ENCODE peak calls at places on chromosomes 12 and 14, in nine cellular contexts. One of them, this sample, is unnamed. For H3K4me1, the result is how much of the 10 kb centered on the place peaks cover.

GRCh38 chr14:68211886-68212285 is 392.3 kb downstream of the RAD51B start:
- DNase-seq in SJCRH30: no peak
- DNase-seq in psoas muscle: no peak
- DNase-seq in HCT116: no peak
- DNase-seq in stomach: no peak
- DNase-seq in mucosa of descending colon: no peak
- DNase-seq in CD8-positive, alpha-beta memory T cell: no peak
- DNase-seq in cardiac muscle cell: no peak
- DNase-seq in DND-41: no peak
- DNase-seq in this sample: no peak

GRCh38 chr12:50505945-50506344 is 1.2 kb downstream of the DIP2B start:
- DNase-seq in SJCRH30: no peak
- DNase-seq in psoas muscle: no peak
- DNase-seq in cardiac muscle cell: no peak
- DNase-seq in stomach: no peak
- DNase-seq in CD8-positive, alpha-beta memory T cell: no peak
- DNase-seq in DND-41: no peak
- DNase-seq in HCT116: no peak
- DNase-seq in mucosa of descending colon: no peak
- DNase-seq in this sample: no peak

GRCh38 chr14:65966188-65966587 is 520.0 kb upstream of the CCDC196 start:
- DNase-seq in DND-41: no peak
- DNase-seq in psoas muscle: no peak
- DNase-seq in mucosa of descending colon: no peak
- DNase-seq in SJCRH30: no peak
- DNase-seq in stomach: no peak
- DNase-seq in cardiac muscle cell: no peak
- DNase-seq in HCT116: no peak
- DNase-seq in CD8-positive, alpha-beta memory T cell: no peak
- DNase-seq in this sample: no peak

GRCh38 chr12:127480775-127481314 is 786.1 kb upstream of the TMEM132C start:
- DNase-seq in psoas muscle: no peak
- DNase-seq in HCT116: no peak
- DNase-seq in DND-41: no peak
- DNase-seq in SJCRH30: no peak
- DNase-seq in CD8-positive, alpha-beta memory T cell: no peak
- DNase-seq in cardiac muscle cell: no peak
- DNase-seq in mucosa of descending colon: no peak
- DNase-seq in stomach: no peak
- DNase-seq in this sample: no peak

GRCh38 chr12:13229504-13229903 is 33.0 kb downstream of the EMP1 start:
- DNase-seq in psoas muscle: no peak
- DNase-seq in DND-41: no peak
- DNase-seq in cardiac muscle cell: no peak
- DNase-seq in SJCRH30: no peak
- DNase-seq in stomach: no peak
- DNase-seq in HCT116: no peak
- DNase-seq in CD8-positive, alpha-beta memory T cell: no peak
- DNase-seq in mucosa of descending colon: no peak
- DNase-seq in this sample: no peak

GRCh38 chr12:121124402-121125109 is 8.1 kb upstream of the P2RX7 start:
- DNase-seq in DND-41: no peak
- DNase-seq in cardiac muscle cell: no peak
- DNase-seq in mucosa of descending colon: no peak
- DNase-seq in HCT116: peak
- DNase-seq in psoas muscle: no peak
- DNase-seq in stomach: no peak
- DNase-seq in CD8-positive, alpha-beta memory T cell: no peak
- DNase-seq in SJCRH30: peak
- DNase-seq in this sample: no peak

GRCh38 chr12:94973202-94973601 is 30.3 kb downstream of the NDUFA12 start:
- DNase-seq in DND-41: no peak
- DNase-seq in mucosa of descending colon: no peak
- DNase-seq in stomach: no peak
- DNase-seq in CD8-positive, alpha-beta memory T cell: no peak
- DNase-seq in HCT116: no peak
- DNase-seq in SJCRH30: peak
- DNase-seq in cardiac muscle cell: peak
- DNase-seq in psoas muscle: no peak
- DNase-seq in this sample: no peak

GRCh38 chr12:806116-806805 is 53.9 kb downstream of the WNK1 start:
- DNase-seq in DND-41: no peak
- DNase-seq in psoas muscle: no peak
- DNase-seq in stomach: no peak
- DNase-seq in HCT116: no peak
- DNase-seq in cardiac muscle cell: no peak
- DNase-seq in CD8-positive, alpha-beta memory T cell: no peak
- DNase-seq in SJCRH30: no peak
- DNase-seq in mucosa of descending colon: no peak
- DNase-seq in this sample: no peak

GRCh38 chr14:66638688-66639087 is 130.7 kb downstream of the GPHN start:
- DNase-seq in stomach: no peak
- DNase-seq in SJCRH30: no peak
- DNase-seq in mucosa of descending colon: no peak
- DNase-seq in CD8-positive, alpha-beta memory T cell: no peak
- DNase-seq in DND-41: no peak
- DNase-seq in HCT116: no peak
- DNase-seq in psoas muscle: no peak
- DNase-seq in cardiac muscle cell: no peak
- DNase-seq in this sample: no peak

GRCh38 chr12:6961695-6962284 is 8.7 kb downstream of the PHB2 start:
- DNase-seq in HCT116: peak
- DNase-seq in SJCRH30: peak
- DNase-seq in psoas muscle: peak
- DNase-seq in DND-41: no peak
- DNase-seq in mucosa of descending colon: peak
- DNase-seq in cardiac muscle cell: peak
- DNase-seq in CD8-positive, alpha-beta memory T cell: no peak
- DNase-seq in stomach: peak
- DNase-seq in this sample: no peak

GRCh38 chr12:94186461-94187237 is 38.3 kb downstream of the PLXNC1 start:
- DNase-seq in cardiac muscle cell: peak
- DNase-seq in SJCRH30: no peak
- DNase-seq in stomach: no peak
- DNase-seq in HCT116: no peak
- DNase-seq in psoas muscle: peak
- DNase-seq in CD8-positive, alpha-beta memory T cell: no peak
- DNase-seq in DND-41: no peak
- DNase-seq in mucosa of descending colon: no peak
- DNase-seq in this sample: no peak

GRCh38 chr12:112115259-112116045 is 6.9 kb upstream of the NAA25 start:
- DNase-seq in CD8-positive, alpha-beta memory T cell: no peak
- DNase-seq in psoas muscle: no peak
- DNase-seq in HCT116: no peak
- DNase-seq in SJCRH30: no peak
- DNase-seq in stomach: peak
- DNase-seq in mucosa of descending colon: no peak
- DNase-seq in cardiac muscle cell: no peak
- DNase-seq in DND-41: no peak
- DNase-seq in this sample: no peak

GRCh38 chr14:65229431-65230286 is 127.3 kb upstream of the MAX start:
- DNase-seq in CD8-positive, alpha-beta memory T cell: peak
- DNase-seq in psoas muscle: no peak
- DNase-seq in stomach: peak
- DNase-seq in mucosa of descending colon: peak
- DNase-seq in DND-41: no peak
- DNase-seq in HCT116: no peak
- DNase-seq in cardiac muscle cell: peak
- DNase-seq in SJCRH30: peak
- DNase-seq in this sample: peak

GRCh38 chr12:991350-992278 is 591 bp downstream of the ERC1 start:
- DNase-seq in mucosa of descending colon: no peak
- DNase-seq in HCT116: no peak
- DNase-seq in CD8-positive, alpha-beta memory T cell: no peak
- DNase-seq in SJCRH30: peak
- DNase-seq in psoas muscle: no peak
- DNase-seq in DND-41: no peak
- DNase-seq in cardiac muscle cell: no peak
- DNase-seq in stomach: no peak
- DNase-seq in this sample: no peak

DNA sequence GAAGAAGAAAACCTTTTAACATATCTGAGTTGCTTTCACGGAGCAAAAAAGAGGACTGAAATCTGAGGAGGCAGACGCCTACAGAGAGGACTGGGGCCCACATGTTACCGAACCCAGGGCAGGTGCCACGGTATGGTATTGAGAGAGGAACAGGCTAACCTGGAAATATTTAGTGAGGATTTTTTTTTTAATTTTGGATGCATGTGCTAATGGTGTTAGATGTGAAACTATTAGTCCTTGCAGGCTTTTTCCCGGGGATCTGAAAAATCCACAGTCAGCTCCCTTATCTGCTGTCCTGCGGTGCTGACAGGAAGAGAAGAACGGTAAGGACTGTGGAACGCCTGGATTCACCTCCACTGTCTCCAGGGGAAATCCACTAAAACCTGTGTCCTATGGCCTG is 819.7 kb downstream of the TMEM121 start:
- DNase-seq in CD8-positive, alpha-beta memory T cell: no peak
- DNase-seq in cardiac muscle cell: no peak
- DNase-seq in HCT116: no peak
- DNase-seq in DND-41: no peak
- DNase-seq in mucosa of descending colon: no peak
- DNase-seq in stomach: no peak
- DNase-seq in psoas muscle: no peak
- DNase-seq in SJCRH30: no peak
- DNase-seq in this sample: no peak
- H3K4me1 ChIP-seq in CD8-positive, alpha-beta memory T cell: under half
- H3K4me1 ChIP-seq in cardiac muscle cell: under half
- H3K4me1 ChIP-seq in HCT116: under half
- H3K4me1 ChIP-seq in DND-41: under half
- H3K4me1 ChIP-seq in mucosa of descending colon: under half
- H3K4me1 ChIP-seq in stomach: under half
- H3K4me1 ChIP-seq in psoas muscle: under half
- H3K4me1 ChIP-seq in SJCRH30: under half
- H3K4me1 ChIP-seq in this sample: under half

DNA sequence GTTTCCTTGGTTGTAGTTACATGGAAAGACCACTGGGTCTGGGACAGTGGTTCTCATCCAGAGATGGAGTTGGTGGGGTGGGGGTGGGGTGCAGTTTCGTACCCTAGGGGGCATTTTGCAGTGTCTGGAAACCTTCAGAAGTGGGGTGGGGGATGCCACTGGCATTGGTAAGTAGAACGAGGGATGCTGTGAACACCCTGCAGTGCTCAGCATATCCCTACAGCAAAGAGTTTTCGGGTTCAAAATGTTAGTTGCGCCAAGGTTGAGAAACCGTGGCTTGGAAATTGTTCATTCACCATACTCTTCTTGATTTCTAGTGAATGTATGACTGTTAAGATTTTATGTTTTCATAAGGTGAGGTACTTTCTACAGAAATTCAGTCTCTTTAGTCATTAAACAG is 28.7 kb downstream of the TRAF3 start:
- DNase-seq in psoas muscle: no peak
- DNase-seq in HCT116: no peak
- DNase-seq in DND-41: no peak
- DNase-seq in mucosa of descending colon: no peak
- DNase-seq in CD8-positive, alpha-beta memory T cell: no peak
- DNase-seq in SJCRH30: no peak
- DNase-seq in stomach: no peak
- DNase-seq in cardiac muscle cell: no peak
- DNase-seq in this sample: no peak
- H3K4me3 ChIP-seq in psoas muscle: no peak
- H3K4me3 ChIP-seq in HCT116: no peak
- H3K4me3 ChIP-seq in DND-41: no peak
- H3K4me3 ChIP-seq in mucosa of descending colon: no peak
- H3K4me3 ChIP-seq in CD8-positive, alpha-beta memory T cell: no peak
- H3K4me3 ChIP-seq in SJCRH30: no peak
- H3K4me3 ChIP-seq in stomach: no peak
- H3K4me3 ChIP-seq in cardiac muscle cell: no peak
- H3K4me3 ChIP-seq in this sample: no peak

DNA sequence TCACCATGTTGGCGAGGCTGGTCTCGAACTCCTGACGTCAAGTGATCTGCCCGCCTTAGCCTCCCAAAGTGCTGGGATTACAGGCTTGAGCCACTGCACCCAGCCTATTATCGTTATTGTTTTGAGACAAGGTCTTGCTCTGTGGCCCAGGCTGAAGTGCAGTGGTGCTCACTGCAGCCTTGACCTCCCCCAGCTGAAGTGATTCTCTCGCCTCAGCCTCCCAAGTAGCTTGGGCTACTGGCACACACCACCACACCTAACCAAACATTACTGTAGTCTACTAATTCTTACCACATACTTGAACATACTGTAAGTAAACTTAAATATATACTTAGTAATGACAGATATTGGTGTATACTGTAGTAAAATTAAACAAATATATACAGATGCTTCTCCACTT is 4.5 kb upstream of the CDCA4 start:
- DNase-seq in CD8-positive, alpha-beta memory T cell: no peak
- DNase-seq in psoas muscle: no peak
- DNase-seq in HCT116: no peak
- DNase-seq in cardiac muscle cell: no peak
- DNase-seq in DND-41: no peak
- DNase-seq in mucosa of descending colon: no peak
- DNase-seq in stomach: no peak
- DNase-seq in SJCRH30: no peak
- DNase-seq in this sample: no peak
- H3K4me1 ChIP-seq in CD8-positive, alpha-beta memory T cell: under half
- H3K4me1 ChIP-seq in psoas muscle: under half
- H3K4me1 ChIP-seq in HCT116: half or more
- H3K4me1 ChIP-seq in cardiac muscle cell: under half
- H3K4me1 ChIP-seq in DND-41: under half
- H3K4me1 ChIP-seq in mucosa of descending colon: under half
- H3K4me1 ChIP-seq in stomach: under half
- H3K4me1 ChIP-seq in SJCRH30: under half
- H3K4me1 ChIP-seq in this sample: under half

DNA sequence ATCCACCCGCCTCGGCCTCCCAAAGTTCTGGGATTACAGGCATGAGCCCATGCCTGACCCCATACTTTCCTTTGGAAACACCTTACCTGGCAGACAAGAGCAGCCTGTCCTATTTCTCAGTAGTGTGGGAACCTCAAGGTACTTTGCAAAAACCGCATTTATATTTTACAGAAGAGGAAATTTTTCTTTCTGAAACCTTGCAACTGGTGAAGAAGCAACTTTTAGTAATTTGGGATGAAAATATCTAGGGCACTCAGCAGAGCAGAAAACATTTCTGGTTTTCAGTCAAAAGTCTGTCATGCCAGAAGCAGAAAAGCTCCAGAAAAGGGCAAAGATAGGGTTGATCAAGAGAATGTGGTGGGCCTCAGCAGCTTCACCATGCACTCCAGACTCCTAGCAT is 21.2 kb downstream of the HVCN1 start:
- DNase-seq in HCT116: no peak
- DNase-seq in CD8-positive, alpha-beta memory T cell: no peak
- DNase-seq in cardiac muscle cell: no peak
- DNase-seq in stomach: no peak
- DNase-seq in psoas muscle: no peak
- DNase-seq in mucosa of descending colon: no peak
- DNase-seq in SJCRH30: no peak
- DNase-seq in DND-41: no peak
- DNase-seq in this sample: no peak
- H3K4me3 ChIP-seq in HCT116: no peak
- H3K4me3 ChIP-seq in CD8-positive, alpha-beta memory T cell: no peak
- H3K4me3 ChIP-seq in cardiac muscle cell: no peak
- H3K4me3 ChIP-seq in stomach: no peak
- H3K4me3 ChIP-seq in psoas muscle: no peak
- H3K4me3 ChIP-seq in mucosa of descending colon: no peak
- H3K4me3 ChIP-seq in SJCRH30: no peak
- H3K4me3 ChIP-seq in DND-41: no peak
- H3K4me3 ChIP-seq in this sample: no peak

DNA sequence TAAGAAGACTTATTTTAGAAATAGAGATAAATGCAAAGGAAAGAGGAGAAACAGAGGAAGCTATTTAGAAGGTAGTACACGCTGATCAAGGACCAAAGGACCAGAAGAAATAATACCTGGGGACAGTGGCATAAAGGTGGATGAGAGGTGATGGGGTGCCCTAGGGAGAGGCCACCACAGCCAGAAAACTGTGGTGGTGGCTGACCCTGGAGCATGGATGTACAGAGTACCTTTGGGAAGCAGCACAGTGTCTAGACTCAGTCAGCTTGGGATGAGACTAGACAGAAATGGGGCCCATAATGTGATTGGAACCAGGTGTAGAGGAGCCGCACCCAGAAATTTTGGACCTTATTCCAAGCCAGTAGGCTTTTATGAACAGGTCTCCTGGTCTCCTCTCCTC is 17.2 kb downstream of the RASSF8 start:
- DNase-seq in DND-41: no peak
- DNase-seq in stomach: no peak
- DNase-seq in CD8-positive, alpha-beta memory T cell: no peak
- DNase-seq in SJCRH30: no peak
- DNase-seq in cardiac muscle cell: no peak
- DNase-seq in HCT116: no peak
- DNase-seq in mucosa of descending colon: no peak
- DNase-seq in psoas muscle: no peak
- DNase-seq in this sample: no peak
- H3K4me1 ChIP-seq in DND-41: under half
- H3K4me1 ChIP-seq in stomach: under half
- H3K4me1 ChIP-seq in CD8-positive, alpha-beta memory T cell: under half
- H3K4me1 ChIP-seq in SJCRH30: under half
- H3K4me1 ChIP-seq in cardiac muscle cell: under half
- H3K4me1 ChIP-seq in HCT116: under half
- H3K4me1 ChIP-seq in mucosa of descending colon: under half
- H3K4me1 ChIP-seq in psoas muscle: half or more
- H3K4me1 ChIP-seq in this sample: under half